ENCODE peak calls at places on chromosomes 5 and 9, in nine cellular contexts. One of them, this sample, is unnamed.

GRCh38 chr5:140324041-140324833 is 21.3 kb upstream of the PFDN1 start:
- DNase-seq in suprapubic skin: no peak
- DNase-seq in activated T-helper 1 cell treated with anti-CD3 and anti-CD28 coated beads, Interleukin-12 subunit alpha, Interleukin-12 subunit beta, Interleukin-2, Interleukin-4 antibody, amounts not matched to agents 30 ng/mL and 10 ng/mL and 1 ng/mL, durations not matched to agents 14 hours and 24 hours and 36 hours: no peak
- DNase-seq in colonic mucosa: no peak
- DNase-seq in left colon: no peak
- DNase-seq in hippocampal formation: no peak
- DNase-seq in T-helper 17 cell: no peak
- DNase-seq in GM19239: no peak
- DNase-seq in activated CD4-positive, alpha-beta T cell treated with anti-CD3 and anti-CD28 coated beads for 1 hour: no peak
- DNase-seq in this sample: peak

GRCh38 chr5:546376-546908 is 22.2 kb upstream of the SLC9A3 start:
- DNase-seq in left colon: peak
- DNase-seq in suprapubic skin: peak
- DNase-seq in activated CD4-positive, alpha-beta T cell treated with anti-CD3 and anti-CD28 coated beads for 1 hour: no peak
- DNase-seq in colonic mucosa: peak
- DNase-seq in activated T-helper 1 cell treated with anti-CD3 and anti-CD28 coated beads, Interleukin-12 subunit alpha, Interleukin-12 subunit beta, Interleukin-2, Interleukin-4 antibody, amounts not matched to agents 30 ng/mL and 10 ng/mL and 1 ng/mL, durations not matched to agents 14 hours and 24 hours and 36 hours: no peak
- DNase-seq in GM19239: no peak
- DNase-seq in T-helper 17 cell: no peak
- DNase-seq in hippocampal formation: no peak
- DNase-seq in this sample: no peak

GRCh38 chr9:22108581-22109370 is 99.7 kb upstream of the CDKN2B start:
- DNase-seq in activated T-helper 1 cell treated with anti-CD3 and anti-CD28 coated beads, Interleukin-12 subunit alpha, Interleukin-12 subunit beta, Interleukin-2, Interleukin-4 antibody, amounts not matched to agents 30 ng/mL and 10 ng/mL and 1 ng/mL, durations not matched to agents 14 hours and 24 hours and 36 hours: no peak
- DNase-seq in colonic mucosa: peak
- DNase-seq in activated CD4-positive, alpha-beta T cell treated with anti-CD3 and anti-CD28 coated beads for 1 hour: no peak
- DNase-seq in left colon: no peak
- DNase-seq in suprapubic skin: no peak
- DNase-seq in hippocampal formation: no peak
- DNase-seq in GM19239: no peak
- DNase-seq in T-helper 17 cell: no peak
- DNase-seq in this sample: no peak

GRCh38 chr5:69404659-69405330 is 10.1 kb upstream of the MARVELD2 start:
- DNase-seq in T-helper 17 cell: no peak
- DNase-seq in activated T-helper 1 cell treated with anti-CD3 and anti-CD28 coated beads, Interleukin-12 subunit alpha, Interleukin-12 subunit beta, Interleukin-2, Interleukin-4 antibody, amounts not matched to agents 30 ng/mL and 10 ng/mL and 1 ng/mL, durations not matched to agents 14 hours and 24 hours and 36 hours: no peak
- DNase-seq in activated CD4-positive, alpha-beta T cell treated with anti-CD3 and anti-CD28 coated beads for 1 hour: no peak
- DNase-seq in suprapubic skin: no peak
- DNase-seq in colonic mucosa: no peak
- DNase-seq in left colon: no peak
- DNase-seq in hippocampal formation: no peak
- DNase-seq in GM19239: no peak
- DNase-seq in this sample: no peak

GRCh38 chr9:27088981-27089380 is 20.0 kb upstream of the TEK start:
- DNase-seq in suprapubic skin: no peak
- DNase-seq in hippocampal formation: no peak
- DNase-seq in GM19239: no peak
- DNase-seq in activated T-helper 1 cell treated with anti-CD3 and anti-CD28 coated beads, Interleukin-12 subunit alpha, Interleukin-12 subunit beta, Interleukin-2, Interleukin-4 antibody, amounts not matched to agents 30 ng/mL and 10 ng/mL and 1 ng/mL, durations not matched to agents 14 hours and 24 hours and 36 hours: no peak
- DNase-seq in activated CD4-positive, alpha-beta T cell treated with anti-CD3 and anti-CD28 coated beads for 1 hour: no peak
- DNase-seq in left colon: no peak
- DNase-seq in T-helper 17 cell: no peak
- DNase-seq in colonic mucosa: no peak
- DNase-seq in this sample: peak

GRCh38 chr9:36847781-36848673 is 186.0 kb downstream of the PAX5 start:
- DNase-seq in suprapubic skin: no peak
- DNase-seq in colonic mucosa: no peak
- DNase-seq in activated CD4-positive, alpha-beta T cell treated with anti-CD3 and anti-CD28 coated beads for 1 hour: no peak
- DNase-seq in activated T-helper 1 cell treated with anti-CD3 and anti-CD28 coated beads, Interleukin-12 subunit alpha, Interleukin-12 subunit beta, Interleukin-2, Interleukin-4 antibody, amounts not matched to agents 30 ng/mL and 10 ng/mL and 1 ng/mL, durations not matched to agents 14 hours and 24 hours and 36 hours: no peak
- DNase-seq in GM19239: no peak
- DNase-seq in T-helper 17 cell: no peak
- DNase-seq in left colon: no peak
- DNase-seq in hippocampal formation: no peak
- DNase-seq in this sample: no peak

GRCh38 chr9:129312731-129313130 is 134.7 kb upstream of the IER5L start:
- DNase-seq in suprapubic skin: peak
- DNase-seq in T-helper 17 cell: no peak
- DNase-seq in activated CD4-positive, alpha-beta T cell treated with anti-CD3 and anti-CD28 coated beads for 1 hour: no peak
- DNase-seq in left colon: no peak
- DNase-seq in activated T-helper 1 cell treated with anti-CD3 and anti-CD28 coated beads, Interleukin-12 subunit alpha, Interleukin-12 subunit beta, Interleukin-2, Interleukin-4 antibody, amounts not matched to agents 30 ng/mL and 10 ng/mL and 1 ng/mL, durations not matched to agents 14 hours and 24 hours and 36 hours: no peak
- DNase-seq in GM19239: no peak
- DNase-seq in colonic mucosa: no peak
- DNase-seq in hippocampal formation: no peak
- DNase-seq in this sample: no peak

GRCh38 chr5:78760411-78761169 is 112.0 kb upstream of the LHFPL2 start:
- DNase-seq in T-helper 17 cell: no peak
- DNase-seq in activated T-helper 1 cell treated with anti-CD3 and anti-CD28 coated beads, Interleukin-12 subunit alpha, Interleukin-12 subunit beta, Interleukin-2, Interleukin-4 antibody, amounts not matched to agents 30 ng/mL and 10 ng/mL and 1 ng/mL, durations not matched to agents 14 hours and 24 hours and 36 hours: no peak
- DNase-seq in left colon: no peak
- DNase-seq in activated CD4-positive, alpha-beta T cell treated with anti-CD3 and anti-CD28 coated beads for 1 hour: no peak
- DNase-seq in colonic mucosa: no peak
- DNase-seq in suprapubic skin: no peak
- DNase-seq in hippocampal formation: no peak
- DNase-seq in GM19239: no peak
- DNase-seq in this sample: no peak

GRCh38 chr9:121282309-121283071 is 14.5 kb downstream of the GSN start:
- DNase-seq in suprapubic skin: peak
- DNase-seq in activated T-helper 1 cell treated with anti-CD3 and anti-CD28 coated beads, Interleukin-12 subunit alpha, Interleukin-12 subunit beta, Interleukin-2, Interleukin-4 antibody, amounts not matched to agents 30 ng/mL and 10 ng/mL and 1 ng/mL, durations not matched to agents 14 hours and 24 hours and 36 hours: no peak
- DNase-seq in T-helper 17 cell: no peak
- DNase-seq in activated CD4-positive, alpha-beta T cell treated with anti-CD3 and anti-CD28 coated beads for 1 hour: no peak
- DNase-seq in hippocampal formation: peak
- DNase-seq in GM19239: no peak
- DNase-seq in colonic mucosa: peak
- DNase-seq in left colon: peak
- DNase-seq in this sample: no peak

GRCh38 chr9:17631396-17631795 is 52.5 kb downstream of the SH3GL2 start:
- DNase-seq in colonic mucosa: no peak
- DNase-seq in GM19239: no peak
- DNase-seq in hippocampal formation: no peak
- DNase-seq in activated CD4-positive, alpha-beta T cell treated with anti-CD3 and anti-CD28 coated beads for 1 hour: no peak
- DNase-seq in suprapubic skin: no peak
- DNase-seq in left colon: no peak
- DNase-seq in T-helper 17 cell: no peak
- DNase-seq in activated T-helper 1 cell treated with anti-CD3 and anti-CD28 coated beads, Interleukin-12 subunit alpha, Interleukin-12 subunit beta, Interleukin-2, Interleukin-4 antibody, amounts not matched to agents 30 ng/mL and 10 ng/mL and 1 ng/mL, durations not matched to agents 14 hours and 24 hours and 36 hours: no peak
- DNase-seq in this sample: no peak

GRCh38 chr5:150511641-150512367 is 3.9 kb downstream of the NDST1 start:
- DNase-seq in colonic mucosa: peak
- DNase-seq in activated CD4-positive, alpha-beta T cell treated with anti-CD3 and anti-CD28 coated beads for 1 hour: no peak
- DNase-seq in left colon: peak
- DNase-seq in activated T-helper 1 cell treated with anti-CD3 and anti-CD28 coated beads, Interleukin-12 subunit alpha, Interleukin-12 subunit beta, Interleukin-2, Interleukin-4 antibody, amounts not matched to agents 30 ng/mL and 10 ng/mL and 1 ng/mL, durations not matched to agents 14 hours and 24 hours and 36 hours: no peak
- DNase-seq in suprapubic skin: peak
- DNase-seq in T-helper 17 cell: no peak
- DNase-seq in GM19239: no peak
- DNase-seq in hippocampal formation: no peak
- DNase-seq in this sample: peak

GRCh38 chr9:23412458-23412857 is 413.6 kb downstream of the ELAVL2 start:
- DNase-seq in hippocampal formation: peak
- DNase-seq in left colon: no peak
- DNase-seq in activated T-helper 1 cell treated with anti-CD3 and anti-CD28 coated beads, Interleukin-12 subunit alpha, Interleukin-12 subunit beta, Interleukin-2, Interleukin-4 antibody, amounts not matched to agents 30 ng/mL and 10 ng/mL and 1 ng/mL, durations not matched to agents 14 hours and 24 hours and 36 hours: no peak
- DNase-seq in GM19239: no peak
- DNase-seq in suprapubic skin: no peak
- DNase-seq in activated CD4-positive, alpha-beta T cell treated with anti-CD3 and anti-CD28 coated beads for 1 hour: no peak
- DNase-seq in colonic mucosa: no peak
- DNase-seq in T-helper 17 cell: no peak
- DNase-seq in this sample: no peak

GRCh38 chr9:37430841-37431597 is 8.5 kb downstream of the GRHPR start:
- DNase-seq in T-helper 17 cell: no peak
- DNase-seq in hippocampal formation: peak
- DNase-seq in activated CD4-positive, alpha-beta T cell treated with anti-CD3 and anti-CD28 coated beads for 1 hour: no peak
- DNase-seq in left colon: peak
- DNase-seq in colonic mucosa: no peak
- DNase-seq in suprapubic skin: no peak
- DNase-seq in GM19239: no peak
- DNase-seq in activated T-helper 1 cell treated with anti-CD3 and anti-CD28 coated beads, Interleukin-12 subunit alpha, Interleukin-12 subunit beta, Interleukin-2, Interleukin-4 antibody, amounts not matched to agents 30 ng/mL and 10 ng/mL and 1 ng/mL, durations not matched to agents 14 hours and 24 hours and 36 hours: no peak
- DNase-seq in this sample: no peak

GRCh38 chr9:112396416-112396815 is 16.5 kb downstream of the HSDL2 start:
- DNase-seq in suprapubic skin: no peak
- DNase-seq in GM19239: no peak
- DNase-seq in left colon: no peak
- DNase-seq in activated T-helper 1 cell treated with anti-CD3 and anti-CD28 coated beads, Interleukin-12 subunit alpha, Interleukin-12 subunit beta, Interleukin-2, Interleukin-4 antibody, amounts not matched to agents 30 ng/mL and 10 ng/mL and 1 ng/mL, durations not matched to agents 14 hours and 24 hours and 36 hours: no peak
- DNase-seq in activated CD4-positive, alpha-beta T cell treated with anti-CD3 and anti-CD28 coated beads for 1 hour: no peak
- DNase-seq in hippocampal formation: no peak
- DNase-seq in T-helper 17 cell: no peak
- DNase-seq in colonic mucosa: no peak
- DNase-seq in this sample: no peak

GRCh38 chr9:16524078-16524477 is 346.4 kb downstream of the BNC2 start:
- DNase-seq in colonic mucosa: no peak
- DNase-seq in GM19239: no peak
- DNase-seq in activated T-helper 1 cell treated with anti-CD3 and anti-CD28 coated beads, Interleukin-12 subunit alpha, Interleukin-12 subunit beta, Interleukin-2, Interleukin-4 antibody, amounts not matched to agents 30 ng/mL and 10 ng/mL and 1 ng/mL, durations not matched to agents 14 hours and 24 hours and 36 hours: no peak
- DNase-seq in left colon: no peak
- DNase-seq in activated CD4-positive, alpha-beta T cell treated with anti-CD3 and anti-CD28 coated beads for 1 hour: no peak
- DNase-seq in T-helper 17 cell: no peak
- DNase-seq in hippocampal formation: no peak
- DNase-seq in suprapubic skin: no peak
- DNase-seq in this sample: no peak

GRCh38 chr5:26700759-26701384 is 337.5 kb downstream of the CDH9 start:
- DNase-seq in colonic mucosa: no peak
- DNase-seq in activated T-helper 1 cell treated with anti-CD3 and anti-CD28 coated beads, Interleukin-12 subunit alpha, Interleukin-12 subunit beta, Interleukin-2, Interleukin-4 antibody, amounts not matched to agents 30 ng/mL and 10 ng/mL and 1 ng/mL, durations not matched to agents 14 hours and 24 hours and 36 hours: no peak
- DNase-seq in GM19239: no peak
- DNase-seq in activated CD4-positive, alpha-beta T cell treated with anti-CD3 and anti-CD28 coated beads for 1 hour: no peak
- DNase-seq in left colon: no peak
- DNase-seq in suprapubic skin: no peak
- DNase-seq in hippocampal formation: peak
- DNase-seq in T-helper 17 cell: no peak
- DNase-seq in this sample: peak

GRCh38 chr5:141992349-141992963 is 20.4 kb downstream of the GNPDA1 start:
- DNase-seq in colonic mucosa: peak
- DNase-seq in activated T-helper 1 cell treated with anti-CD3 and anti-CD28 coated beads, Interleukin-12 subunit alpha, Interleukin-12 subunit beta, Interleukin-2, Interleukin-4 antibody, amounts not matched to agents 30 ng/mL and 10 ng/mL and 1 ng/mL, durations not matched to agents 14 hours and 24 hours and 36 hours: peak
- DNase-seq in suprapubic skin: peak
- DNase-seq in T-helper 17 cell: peak
- DNase-seq in GM19239: no peak
- DNase-seq in activated CD4-positive, alpha-beta T cell treated with anti-CD3 and anti-CD28 coated beads for 1 hour: peak
- DNase-seq in left colon: peak
- DNase-seq in hippocampal formation: peak
- DNase-seq in this sample: peak

GRCh38 chr5:76602094-76602726 is 21.0 kb downstream of the F2RL2 start:
- DNase-seq in hippocampal formation: no peak
- DNase-seq in colonic mucosa: no peak
- DNase-seq in GM19239: no peak
- DNase-seq in activated CD4-positive, alpha-beta T cell treated with anti-CD3 and anti-CD28 coated beads for 1 hour: no peak
- DNase-seq in suprapubic skin: no peak
- DNase-seq in activated T-helper 1 cell treated with anti-CD3 and anti-CD28 coated beads, Interleukin-12 subunit alpha, Interleukin-12 subunit beta, Interleukin-2, Interleukin-4 antibody, amounts not matched to agents 30 ng/mL and 10 ng/mL and 1 ng/mL, durations not matched to agents 14 hours and 24 hours and 36 hours: no peak
- DNase-seq in T-helper 17 cell: no peak
- DNase-seq in left colon: no peak
- DNase-seq in this sample: peak

GRCh38 chr5:163727028-163727427 is 221.6 kb downstream of the MAT2B start:
- DNase-seq in colonic mucosa: peak
- DNase-seq in activated T-helper 1 cell treated with anti-CD3 and anti-CD28 coated beads, Interleukin-12 subunit alpha, Interleukin-12 subunit beta, Interleukin-2, Interleukin-4 antibody, amounts not matched to agents 30 ng/mL and 10 ng/mL and 1 ng/mL, durations not matched to agents 14 hours and 24 hours and 36 hours: no peak
- DNase-seq in T-helper 17 cell: no peak
- DNase-seq in GM19239: no peak
- DNase-seq in activated CD4-positive, alpha-beta T cell treated with anti-CD3 and anti-CD28 coated beads for 1 hour: no peak
- DNase-seq in left colon: peak
- DNase-seq in hippocampal formation: peak
- DNase-seq in suprapubic skin: no peak
- DNase-seq in this sample: no peak

GRCh38 chr5:179258001-179258921 is 87.0 kb downstream of the ADAMTS2 start:
- DNase-seq in colonic mucosa: no peak
- DNase-seq in GM19239: no peak
- DNase-seq in T-helper 17 cell: no peak
- DNase-seq in left colon: no peak
- DNase-seq in hippocampal formation: no peak
- DNase-seq in suprapubic skin: no peak
- DNase-seq in activated CD4-positive, alpha-beta T cell treated with anti-CD3 and anti-CD28 coated beads for 1 hour: no peak
- DNase-seq in activated T-helper 1 cell treated with anti-CD3 and anti-CD28 coated beads, Interleukin-12 subunit alpha, Interleukin-12 subunit beta, Interleukin-2, Interleukin-4 antibody, amounts not matched to agents 30 ng/mL and 10 ng/mL and 1 ng/mL, durations not matched to agents 14 hours and 24 hours and 36 hours: no peak
- DNase-seq in this sample: no peak

GRCh38 chr9:115220339-115221009 is 102.5 kb upstream of the TNC start:
- DNase-seq in GM19239: no peak
- DNase-seq in activated T-helper 1 cell treated with anti-CD3 and anti-CD28 coated beads, Interleukin-12 subunit alpha, Interleukin-12 subunit beta, Interleukin-2, Interleukin-4 antibody, amounts not matched to agents 30 ng/mL and 10 ng/mL and 1 ng/mL, durations not matched to agents 14 hours and 24 hours and 36 hours: no peak
- DNase-seq in T-helper 17 cell: no peak
- DNase-seq in activated CD4-positive, alpha-beta T cell treated with anti-CD3 and anti-CD28 coated beads for 1 hour: no peak
- DNase-seq in left colon: no peak
- DNase-seq in suprapubic skin: no peak
- DNase-seq in hippocampal formation: no peak
- DNase-seq in colonic mucosa: no peak
- DNase-seq in this sample: no peak

GRCh38 chr5:141647242-141647641 is 4.0 kb downstream of the FCHSD1 start:
- DNase-seq in activated CD4-positive, alpha-beta T cell treated with anti-CD3 and anti-CD28 coated beads for 1 hour: no peak
- DNase-seq in colonic mucosa: no peak
- DNase-seq in GM19239: no peak
- DNase-seq in activated T-helper 1 cell treated with anti-CD3 and anti-CD28 coated beads, Interleukin-12 subunit alpha, Interleukin-12 subunit beta, Interleukin-2, Interleukin-4 antibody, amounts not matched to agents 30 ng/mL and 10 ng/mL and 1 ng/mL, durations not matched to agents 14 hours and 24 hours and 36 hours: no peak
- DNase-seq in T-helper 17 cell: no peak
- DNase-seq in hippocampal formation: no peak
- DNase-seq in suprapubic skin: no peak
- DNase-seq in left colon: no peak
- DNase-seq in this sample: no peak

GRCh38 chr5:9596256-9596655 is 33.9 kb downstream of the TAS2R1 start:
- DNase-seq in left colon: no peak
- DNase-seq in suprapubic skin: no peak
- DNase-seq in T-helper 17 cell: no peak
- DNase-seq in colonic mucosa: no peak
- DNase-seq in activated T-helper 1 cell treated with anti-CD3 and anti-CD28 coated beads, Interleukin-12 subunit alpha, Interleukin-12 subunit beta, Interleukin-2, Interleukin-4 antibody, amounts not matched to agents 30 ng/mL and 10 ng/mL and 1 ng/mL, durations not matched to agents 14 hours and 24 hours and 36 hours: no peak
- DNase-seq in activated CD4-positive, alpha-beta T cell treated with anti-CD3 and anti-CD28 coated beads for 1 hour: no peak
- DNase-seq in GM19239: no peak
- DNase-seq in hippocampal formation: no peak
- DNase-seq in this sample: no peak